ENCODE peak calls at places on chromosome 3, in six cellular contexts. O is GOT3, K is cardiac fibroblast, N is LoVo, F is fibroblast of mammary gland, M is fibroblast of lung. W is an unnamed sample.

GRCh38 chr3:78895528-78895927 is 872.3 kb downstream of the ROBO1 start:
- DNase-seq in O (no peak), K (peak; percentile 54), N (no peak), F (no peak), M (peak; percentile 84), W (no peak)

GRCh38 chr3:70984756-70985155 is 598.8 kb downstream of the FOXP1 start:
- DNase-seq in O (no peak), K (no peak), N (no peak), F (peak; percentile 49), M (peak; percentile 64), W (no peak)

GRCh38 chr3:87900061-87900460 is 158.7 kb downstream of the CGGBP1 start:
- DNase-seq in O (no peak), K (peak; percentile 14), N (no peak), F (peak; percentile 0), M (no peak), W (no peak)

GRCh38 chr3:116030131-116030850 is 407.0 kb downstream of the GAP43 start:
- DNase-seq in O (no peak), K (no peak), N (no peak), F (no peak), M (no peak), W (no peak)

GRCh38 chr3:65914740-65915366 is 123.9 kb downstream of the MAGI1 start:
- DNase-seq in O (no peak), K (peak; percentile 41), N (no peak), F (peak; percentile 26), M (no peak), W (no peak)

GRCh38 chr3:105970283-105970682 is 101.5 kb upstream of the CBLB start:
- DNase-seq in O (no peak), K (peak; percentile 89), N (no peak), F (peak; percentile 86), M (peak; percentile 38), W (no peak)

GRCh38 chr3:51350751-51351150 is 34.3 kb upstream of the MANF start:
- DNase-seq in O (no peak), K (no peak), N (no peak), F (no peak), M (no peak), W (no peak)

GRCh38 chr3:169354774-169355501 is 308.6 kb downstream of the MECOM start:
- DNase-seq in O (no peak), K (no peak), N (no peak), F (no peak), M (no peak), W (no peak)

GRCh38 chr3:51559266-51559907 is 20.9 kb downstream of the RAD54L2 start:
- DNase-seq in O (no peak), K (peak; percentile 71), N (no peak), F (peak; percentile 53), M (peak; percentile 66), W (peak; percentile 66)

GRCh38 chr3:113211370-113212154 is at the start of gene BOC:
- DNase-seq in O (no peak), K (peak; percentile 46), N (peak; percentile 8), F (peak; percentile 77), M (peak; percentile 82), W (peak; percentile 16)

GRCh38 chr3:88362428-88362827 is 212.7 kb downstream of the C3orf38 start:
- DNase-seq in O (no peak), K (no peak), N (peak; percentile 45), F (no peak), M (no peak), W (no peak)